ENCODE peak calls at places on chromosomes 7 and 10, in five cellular contexts. U, E, J, C and M are unnamed samples.

GRCh38 chr10:21811245-21811585 is 192.3 kb downstream of the DNAJC1 start:
- DNase-seq in C (no peak), E (no peak), U (no peak), J (no peak), M (no peak)

GRCh38 chr10:29160110-29160669 is 128.7 kb upstream of the LYZL1 start:
- DNase-seq in C (no peak), E (no peak), J (no peak), U (no peak), M (no peak)

GRCh38 chr10:110355922-110356627 is 51.4 kb upstream of the SMNDC1 start:
- DNase-seq in E (no peak), U (no peak), J (no peak), C (no peak), M (no peak)

GRCh38 chr7:12583922-12584321 is 13.4 kb downstream of the SCIN start:
- DNase-seq in J (no peak), C (no peak), U (no peak), E (no peak), M (no peak)

GRCh38 chr10:50294582-50294981 is 43.3 kb upstream of the ASAH2 start:
- DNase-seq in E (no peak), J (no peak), U (no peak), C (no peak), M (no peak)

GRCh38 chr7:25014735-25015134 is 34.8 kb upstream of the OSBPL3 start:
- DNase-seq in J (no peak), U (no peak), C (no peak), E (no peak), M (no peak)

GRCh38 chr10:6267941-6268340 is 65.2 kb downstream of the PFKFB3 start:
- DNase-seq in U (no peak), E (no peak), J (no peak), C (no peak), M (no peak)

GRCh38 chr7:123494193-123494796 is 40.1 kb downstream of the IQUB start:
- DNase-seq in J (peak; percentile 34), C (no peak), U (no peak), E (no peak), M (no peak)

GRCh38 chr7:18974803-18975202 is 142.6 kb downstream of the TWIST1 start:
- DNase-seq in E (no peak), C (no peak), U (no peak), J (no peak), M (no peak)

GRCh38 chr7:47931005-47931787 is 17.1 kb downstream of the PKD1L1 start:
- DNase-seq in U (no peak), J (no peak), E (no peak), C (no peak), M (no peak)

GRCh38 chr7:17027143-17027802 is 145.5 kb upstream of the AGR3 start:
- DNase-seq in C (peak; percentile 13), J (no peak), U (no peak), E (no peak), M (no peak)

GRCh38 chr7:159130820-159131219 is 13.8 kb downstream of the VIPR2 start:
- DNase-seq in J (no peak), E (no peak), C (no peak), U (no peak), M (no peak)

GRCh38 chr10:26448706-26449435 is 10.7 kb downstream of the APBB1IP start:
- DNase-seq in U (no peak), J (peak; percentile 46), E (no peak), C (no peak), M (no peak)

GRCh38 chr10:124251317-124251716 is 157.9 kb upstream of the CHST15 start:
- DNase-seq in U (no peak), E (no peak), J (no peak), C (peak; percentile 32), M (no peak)

GRCh38 chr7:137916980-137917645 is 70.3 kb upstream of the DGKI start:
- DNase-seq in J (no peak), E (no peak), C (no peak), U (no peak), M (no peak)

DNA sequence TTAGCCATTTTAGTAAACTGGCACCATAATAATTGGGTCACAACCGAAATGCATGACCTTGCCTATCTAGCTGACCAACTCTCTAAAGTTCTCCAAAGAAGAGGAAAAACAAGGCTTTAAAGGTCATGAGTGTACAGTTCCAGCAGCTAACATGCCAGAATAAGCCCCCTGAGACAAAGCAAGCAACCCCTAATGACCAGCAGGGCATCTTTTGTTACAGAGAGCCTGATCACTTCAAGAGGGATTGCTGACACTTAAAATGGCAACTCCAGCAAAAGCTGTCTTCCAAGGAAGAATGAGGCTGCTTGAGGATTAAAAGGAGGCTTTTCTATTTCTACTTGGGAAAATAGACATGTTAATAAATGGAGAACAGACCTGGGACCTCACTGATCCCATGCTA is 213.6 kb downstream of the CDC14C start:
- DNase-seq in J (no peak), E (no peak), C (no peak), U (no peak), M (no peak)
- TF ChIP-seq CTCF in J (no peak), E (no peak), C (no peak), U (no peak), M (no peak)

DNA sequence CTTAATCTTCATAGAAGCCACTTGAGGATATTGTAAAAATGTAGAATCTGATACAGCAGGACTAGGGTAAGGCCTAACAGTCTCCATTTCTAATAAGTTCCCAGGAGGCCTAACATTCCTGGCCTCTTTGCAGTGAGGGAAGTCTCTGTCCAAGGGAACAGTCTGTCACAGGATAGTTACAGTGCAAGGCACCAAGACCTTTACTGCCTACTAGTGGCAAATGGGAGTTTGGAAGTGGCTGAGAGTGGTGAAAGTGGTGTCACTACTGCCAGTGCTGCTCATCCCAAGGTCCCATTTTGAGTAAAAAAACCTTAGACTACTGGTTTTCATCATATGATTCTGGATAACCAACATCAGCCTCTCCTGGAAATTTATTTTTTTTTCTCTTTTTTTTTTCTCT is 619.5 kb upstream of the SEMA3D start:
- DNase-seq in U (no peak), J (no peak), E (no peak), C (no peak), M (no peak)
- TF ChIP-seq CTCF in U (no peak), J (no peak), E (no peak), C (no peak), M (no peak)

GRCh38 chr10:44853148-44853734 is 57.9 kb upstream of the TMEM72 start:
- DNase-seq in E (no peak), J (no peak), U (no peak), C (no peak), M (no peak)
- TF ChIP-seq CTCF in E (no peak), J (no peak), U (no peak), C (peak; percentile 17), M (no peak)

GRCh38 chr10:1074063-1074747 is 18.0 kb downstream of the WDR37 start:
- DNase-seq in E (no peak), C (peak; percentile 8), U (no peak), J (no peak), M (no peak)
- TF ChIP-seq CTCF in E (no peak), C (no peak), U (no peak), J (peak; percentile 27), M (no peak)